ENCODE peak calls at places on chromosomes 13 and 19, in five cellular contexts. K is A549, O is HepG2, L is endothelial cell of umbilical vein, C is K562. F is an unnamed sample.

GRCh38 chr19:10952809-10953208 is 8.0 kb upstream of the SMARCA4 start:
- DNase-seq in K (no peak), O (no peak), L (no peak), C (no peak), F (no peak)

GRCh38 chr13:36834299-36834698 is 15.3 kb downstream of the RFXAP start:
- DNase-seq in K (no peak), O (no peak), L (no peak), C (no peak), F (no peak)

GRCh38 chr13:36981156-36981743 is 17.9 kb downstream of the ALG5 start:
- DNase-seq in K (no peak), O (peak; percentile 45), L (peak; percentile 75), C (peak; percentile 16), F (no peak)

GRCh38 chr19:10419200-10419645 is 1.1 kb upstream of the PDE4A start:
- DNase-seq in K (no peak), O (no peak), L (no peak), C (peak; percentile 86), F (no peak)

GRCh38 chr13:97757807-97758206 is 195.7 kb upstream of the IPO5 start:
- DNase-seq in K (no peak), O (no peak), L (no peak), C (no peak), F (no peak)

GRCh38 chr13:85137516-85137915 is 661.7 kb downstream of the SLITRK6 start:
- DNase-seq in K (no peak), O (no peak), L (no peak), C (no peak), F (no peak)

GRCh38 chr19:11446652-11447301 is 11.3 kb downstream of the PRKCSH start:
- DNase-seq in K (peak; percentile 70), O (no peak), L (peak; percentile 21), C (peak; percentile 69), F (peak; percentile 88)

GRCh38 chr13:47216176-47216822 is 319.4 kb upstream of the HTR2A start:
- DNase-seq in K (no peak), O (no peak), L (no peak), C (no peak), F (no peak)

GRCh38 chr13:67075239-67075638 is 154.9 kb downstream of the PCDH9 start:
- DNase-seq in K (no peak), O (no peak), L (peak; percentile 21), C (no peak), F (no peak)

GRCh38 chr19:17572640-17573039 is 17.2 kb downstream of the COLGALT1 start:
- DNase-seq in K (no peak), O (no peak), L (no peak), C (no peak), F (no peak)

GRCh38 chr13:48353590-48353989 is 50.0 kb downstream of the RB1 start:
- DNase-seq in K (no peak), O (no peak), L (no peak), C (no peak), F (no peak)

GRCh38 chr13:49935171-49936084 is 712 bp downstream of the SPRYD7 start:
- DNase-seq in K (peak; percentile 30), O (peak; percentile 17), L (peak; percentile 57), C (peak; percentile 76), F (peak; percentile 52)

GRCh38 chr19:46862504-46862835 is 1.7 kb downstream of the ARHGAP35 start:
- DNase-seq in K (no peak), O (no peak), L (peak; percentile 35), C (no peak), F (no peak)

GRCh38 chr19:39807846-39808364 is 26.1 kb downstream of the DYRK1B start:
- DNase-seq in K (no peak), O (no peak), L (no peak), C (no peak), F (no peak)
- TF ChIP-seq JUN in K (no peak), O (no peak), L (no peak), C (no peak), F (no peak)

GRCh38 chr13:31896427-31896826 is 135.1 kb upstream of the FRY start:
- DNase-seq in K (no peak), O (no peak), L (no peak), C (no peak), F (no peak)
- TF ChIP-seq JUN in K (no peak), O (no peak), L (no peak), C (no peak), F (no peak)

DNA sequence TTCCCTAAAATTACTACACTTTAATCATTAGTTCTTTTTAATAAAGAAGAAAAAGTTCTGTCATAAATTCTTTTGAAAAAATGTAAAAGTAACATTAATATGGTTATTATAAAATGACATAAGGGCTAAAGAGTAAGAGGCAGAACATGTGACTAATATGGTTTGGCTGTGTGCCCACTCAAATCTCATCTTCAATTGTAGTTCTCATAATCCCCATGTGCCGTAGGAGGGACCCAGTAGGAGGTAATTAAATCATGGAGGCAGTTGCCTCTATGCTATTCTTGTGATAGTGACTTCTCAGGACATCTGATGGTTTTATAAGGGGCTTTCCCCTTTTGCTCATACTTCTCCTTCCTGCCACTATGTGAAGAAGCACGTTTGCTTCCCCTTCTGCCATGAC is 104.6 kb downstream of the UGGT2 start:
- DNase-seq in K (no peak), O (no peak), L (no peak), C (no peak), F (no peak)
- TF ChIP-seq JUN in K (no peak), O (no peak), L (no peak), C (no peak), F (no peak)

DNA sequence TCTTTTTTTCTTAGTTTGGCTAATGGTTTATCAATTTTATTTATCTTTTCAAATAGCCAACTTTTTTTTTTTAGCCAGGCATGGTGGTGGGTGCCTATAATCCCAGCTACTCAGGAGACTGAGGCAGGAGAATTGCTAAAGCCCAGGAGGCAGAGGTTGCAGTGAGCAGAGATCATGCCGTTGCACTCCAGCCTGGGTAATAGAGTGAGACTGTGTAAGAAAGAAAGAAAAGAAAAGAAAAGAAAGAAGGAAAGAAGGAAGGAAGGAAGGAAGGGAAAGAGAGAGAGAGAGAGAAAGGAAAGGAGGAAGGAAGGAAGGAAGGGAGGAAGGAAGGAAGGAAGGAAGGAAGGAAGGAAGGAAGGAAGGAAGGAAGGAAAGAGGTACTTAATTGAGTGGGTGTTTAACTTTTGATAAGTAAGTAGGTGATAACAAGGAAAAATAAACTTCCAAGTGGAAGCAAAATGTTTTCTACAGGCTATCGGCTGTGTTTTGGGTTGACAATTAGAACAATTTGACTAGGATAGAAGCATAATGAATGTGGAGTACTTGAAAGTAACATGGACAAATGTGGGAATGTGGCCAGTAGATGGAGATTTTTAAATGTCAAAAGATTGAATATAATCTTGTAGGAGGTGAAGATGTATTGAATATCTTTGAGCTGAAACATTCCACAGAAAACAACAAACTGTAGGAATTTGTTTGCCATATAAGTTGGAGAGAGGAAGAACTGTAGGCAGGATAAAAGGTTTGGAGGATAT is 62.8 kb upstream of the MYO16 start:
- DNase-seq in K (no peak), O (no peak), L (no peak), C (no peak), F (no peak)
- TF ChIP-seq JUN in K (no peak), O (no peak), L (no peak), C (no peak), F (no peak)

GRCh38 chr19:43524922-43525835 is 1.8 kb downstream of the ETHE1 start:
- DNase-seq in K (peak; percentile 71), O (peak; percentile 87), L (peak; percentile 51), C (no peak), F (peak; percentile 62)
- TF ChIP-seq JUN in K (no peak), O (no peak), L (no peak), C (no peak), F (no peak)

GRCh38 chr19:1073063-1073955 is 6.3 kb downstream of the ARHGAP45 start:
- DNase-seq in K (no peak), O (no peak), L (no peak), C (peak; percentile 85), F (no peak)

GRCh38 chr19:1072371-1073015 is 5.5 kb downstream of the ARHGAP45 start:
- DNase-seq in K (no peak), O (no peak), L (no peak), C (no peak), F (no peak)

GRCh38 chr19:1076046-1076386 is 9.0 kb downstream of the ARHGAP45 start:
- DNase-seq in K (no peak), O (no peak), L (no peak), C (no peak), F (no peak)

GRCh38 chr19:1073956-1074511 is 7.1 kb downstream of the ARHGAP45 start:
- DNase-seq in K (no peak), O (no peak), L (no peak), C (no peak), F (no peak)

GRCh38 chr19:1074512-1075283 is 7.7 kb downstream of the ARHGAP45 start:
- DNase-seq in K (peak; percentile 74), O (no peak), L (no peak), C (peak; percentile 86), F (no peak)
- TF ChIP-seq JUN in K (peak; percentile 38), O (no peak), L (no peak), C (no peak), F (no peak)

DNA sequence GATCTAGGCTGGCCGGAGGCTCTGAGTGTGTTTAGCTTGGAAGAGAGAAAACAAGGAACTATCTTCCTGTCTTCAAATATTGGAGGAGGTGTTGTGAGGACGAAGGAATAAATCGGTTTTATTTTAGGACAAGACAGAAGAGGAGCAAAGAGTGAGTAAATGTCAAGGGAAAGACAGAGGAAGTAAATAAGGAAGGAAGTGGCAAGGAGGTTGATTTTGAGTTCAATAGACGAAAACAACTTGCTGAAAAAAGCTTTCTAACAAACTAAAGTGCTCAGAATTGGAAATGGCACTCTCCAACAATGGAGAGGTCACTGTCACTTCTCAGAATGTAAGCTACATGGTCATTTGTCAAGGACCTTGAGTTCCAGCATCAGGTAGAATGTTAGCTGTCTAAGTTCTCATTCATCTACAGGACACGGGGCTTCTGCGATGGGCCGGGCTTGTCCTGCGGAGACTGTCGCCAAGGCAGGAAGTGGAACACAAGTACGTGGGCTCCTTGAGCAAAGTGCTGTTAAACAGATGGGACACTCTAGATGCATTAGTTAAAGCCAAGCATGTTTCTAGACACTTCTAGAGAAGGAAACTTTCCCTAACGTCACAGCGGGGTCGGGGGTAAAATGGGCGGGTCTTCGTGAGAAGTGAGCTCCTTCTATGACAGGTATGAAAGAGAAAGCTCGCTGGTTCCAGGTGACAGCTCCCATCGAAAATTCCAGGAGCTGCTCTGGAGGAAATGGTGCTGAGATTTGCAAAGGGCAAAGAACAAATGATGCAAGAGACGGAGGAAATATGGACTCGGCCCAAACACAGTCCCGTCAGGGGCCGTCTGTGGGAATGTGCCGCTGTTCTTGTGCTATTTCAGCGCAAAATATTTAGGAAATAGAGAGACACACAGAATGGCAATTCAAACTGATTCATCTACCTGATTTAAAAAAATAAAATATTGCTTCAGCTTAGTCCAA is 103.9 kb upstream of the UBL3 start:
- DNase-seq in K (no peak), O (no peak), L (no peak), C (no peak), F (no peak)
- TF ChIP-seq JUN in K (no peak), O (no peak), L (no peak), C (no peak), F (no peak)

GRCh38 chr13:74206061-74206561 is 71.9 kb upstream of the KLF12 start:
- DNase-seq in K (no peak), O (no peak), L (no peak), C (no peak), F (no peak)

GRCh38 chr13:74203576-74203975 is 69.4 kb upstream of the KLF12 start:
- DNase-seq in K (no peak), O (no peak), L (no peak), C (no peak), F (no peak)

GRCh38 chr13:74206855-74207254 is 72.7 kb upstream of the KLF12 start:
- DNase-seq in K (no peak), O (no peak), L (no peak), C (no peak), F (no peak)

GRCh38 chr13:74205313-74205690 is 71.1 kb upstream of the KLF12 start:
- DNase-seq in K (no peak), O (no peak), L (no peak), C (no peak), F (no peak)

GRCh38 chr13:74204606-74205312 is 70.6 kb upstream of the KLF12 start:
- DNase-seq in K (no peak), O (no peak), L (no peak), C (no peak), F (no peak)
- TF ChIP-seq JUN in K (no peak), O (no peak), L (no peak), C (no peak), F (no peak)

F was measured in WTC11.